ENCODE peak calls at places on chromosomes 4 and X, in four cellular contexts. G is cardiac fibroblast; I is pons; V is stimulated activated CD4-positive, alpha-beta T cell treated with anti-CD3 and anti-CD28 coated beads, Interleukin-4, amount 100 ng/mL, for 48 hours. T is an unnamed sample.

GRCh38 chrX:34404386-34405070 is 252.6 kb downstream of the TMEM47 start:
- DNase-seq in G (peak; percentile 70), I (no peak), V (no peak), T (no peak)

GRCh38 chr4:14084598-14084997 is 457.1 kb upstream of the BOD1L1 start:
- DNase-seq in I (no peak), G (no peak), V (no peak), T (no peak)

GRCh38 chr4:168528131-168528949 is 31.5 kb downstream of the PALLD start:
- DNase-seq in I (no peak), G (peak; percentile 79), V (no peak), T (no peak)

GRCh38 chrX:53308836-53309235 is 27.5 kb upstream of the IQSEC2 start:
- DNase-seq in I (no peak), V (no peak), G (no peak), T (no peak)

GRCh38 chr4:137367608-137368007 is 164.7 kb downstream of the PCDH18 start:
- DNase-seq in V (no peak), I (no peak), G (peak; percentile 89), T (no peak)

GRCh38 chrX:15356444-15356843 is 21.1 kb upstream of the PIGA start:
- DNase-seq in I (no peak), V (no peak), G (peak; percentile 74), T (no peak)

GRCh38 chrX:96052078-96052477 is 632.6 kb upstream of the DIAPH2 start:
- DNase-seq in G (no peak), I (no peak), V (no peak), T (no peak)

GRCh38 chrX:1587161-1587560 is 4.2 kb upstream of the AKAP17A start:
- DNase-seq in G (no peak), I (no peak), V (no peak), T (no peak)